ENCODE peak calls at places on chromosomes 5 and 9, in five cellular contexts. R is psoas muscle, C is lung, D is uterus, E is right lobe of liver. H is an unnamed sample.

GRCh38 chr5:67063791-67064190 is 132.8 kb downstream of the CD180 start:
- DNase-seq in R (no peak), C (no peak), D (no peak), E (no peak), H (no peak)

GRCh38 chr5:127029513-127030258 is 672 bp downstream of the MARCHF3 start:
- DNase-seq in R (peak), C (peak), D (peak), E (peak), H (peak)

GRCh38 chr5:157971466-157972324 is 112.8 kb upstream of the CLINT1 start:
- DNase-seq in R (no peak), C (no peak), D (peak), E (no peak), H (no peak)

GRCh38 chr5:11164456-11165286 is 403.6 kb upstream of the DAP start:
- DNase-seq in R (no peak), C (no peak), D (no peak), E (no peak), H (no peak)

GRCh38 chr5:96752341-96753016 is 55.3 kb downstream of the ERAP1 start:
- DNase-seq in R (no peak), C (no peak), D (peak), E (no peak), H (peak)

GRCh38 chr5:98927242-98927987 is 1.4 kb downstream of the CHD1 start:
- DNase-seq in R (no peak), C (no peak), D (peak), E (no peak), H (peak)

GRCh38 chr5:410911-411517 is 32.0 kb upstream of the EXOC3 start:
- DNase-seq in R (no peak), C (no peak), D (no peak), E (no peak), H (no peak)

GRCh38 chr9:33273266-33273971 is 8.6 kb downstream of the CHMP5 start:
- DNase-seq in R (no peak), C (no peak), D (no peak), E (no peak), H (no peak)

GRCh38 chr5:40221796-40222195 is 457.9 kb upstream of the PTGER4 start:
- DNase-seq in R (no peak), C (no peak), D (no peak), E (no peak), H (no peak)

GRCh38 chr9:127942152-127943010 is 4.7 kb upstream of the DPM2 start:
- DNase-seq in R (peak), C (peak), D (peak), E (no peak), H (no peak)

GRCh38 chr9:115213777-115214428 is 95.9 kb upstream of the TNC start:
- DNase-seq in R (no peak), C (no peak), D (peak), E (no peak), H (no peak)

GRCh38 chr5:123157797-123158528 is 68.9 kb downstream of the PRDM6 start:
- DNase-seq in R (no peak), C (no peak), D (no peak), E (no peak), H (no peak)

GRCh38 chr9:7243838-7244237 is 486.1 kb downstream of the KDM4C start:
- DNase-seq in R (no peak), C (no peak), D (no peak), E (no peak), H (no peak)

GRCh38 chr9:89528540-89528939 is 30.6 kb upstream of the SEMA4D start:
- DNase-seq in R (no peak), C (no peak), D (no peak), E (no peak), H (peak)

GRCh38 chr9:93159601-93160418 is 24.1 kb upstream of the WNK2 start:
- DNase-seq in R (peak), C (peak), D (peak), E (peak), H (peak)

GRCh38 chr9:91949293-91949945 is 609 bp downstream of the ROR2 start:
- DNase-seq in R (no peak), C (no peak), D (no peak), E (no peak), H (peak)

GRCh38 chr5:178329331-178329730 is 96.7 kb upstream of the PHYKPL start:
- DNase-seq in R (no peak), C (no peak), D (no peak), E (no peak), H (no peak)

GRCh38 chr5:92424785-92425426 is 1041.8 kb upstream of the ARRDC3 start:
- DNase-seq in R (no peak), C (no peak), D (no peak), E (no peak), H (no peak)

GRCh38 chr5:14357861-14358260 is 214.7 kb downstream of the TRIO start:
- DNase-seq in R (no peak), C (no peak), D (no peak), E (no peak), H (no peak)

GRCh38 chr5:43873791-43874190 is 270.8 kb downstream of the NNT start:
- DNase-seq in R (no peak), C (no peak), D (no peak), E (no peak), H (no peak)
- TF ChIP-seq CTCF in R (no peak), C (no peak), D (no peak), E (no peak), H (no peak)

GRCh38 chr9:105262497-105262896 is 18.0 kb downstream of the SLC44A1 start:
- DNase-seq in R (no peak), C (no peak), D (no peak), E (peak), H (no peak)

GRCh38 chr9:105257767-105258166 is 13.3 kb downstream of the SLC44A1 start:
- DNase-seq in R (no peak), C (no peak), D (no peak), E (no peak), H (no peak)

GRCh38 chr9:105258225-105258737 is 13.8 kb downstream of the SLC44A1 start:
- DNase-seq in R (no peak), C (no peak), D (no peak), E (no peak), H (no peak)

GRCh38 chr9:105259731-105260612 is 15.5 kb downstream of the SLC44A1 start:
- DNase-seq in R (no peak), C (no peak), D (no peak), E (no peak), H (peak)

DNA sequence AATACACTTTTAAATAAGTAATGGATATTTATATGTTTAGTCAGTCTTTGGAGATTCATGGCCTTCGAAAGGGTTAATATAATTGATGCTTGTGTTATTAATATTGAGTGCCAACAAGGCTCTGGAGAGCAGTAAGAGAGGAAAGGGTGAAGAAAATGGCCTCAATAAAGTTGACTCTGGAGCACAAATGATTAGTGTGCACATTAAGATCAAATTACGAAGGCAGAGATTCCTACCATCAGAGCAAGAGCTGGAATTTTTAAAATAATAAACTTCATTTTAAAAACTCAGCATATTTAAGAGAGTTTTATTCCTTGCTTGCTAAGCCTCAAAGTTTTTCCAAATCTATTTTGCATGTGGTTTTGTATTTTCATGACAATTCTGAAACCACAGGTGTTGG is 14.8 kb downstream of the SLC44A1 start:
- DNase-seq in R (no peak), C (no peak), D (no peak), E (no peak), H (no peak)
- H3K4me3 ChIP-seq in R (no peak), C (no peak), D (no peak), E (no peak), H (no peak)

DNA sequence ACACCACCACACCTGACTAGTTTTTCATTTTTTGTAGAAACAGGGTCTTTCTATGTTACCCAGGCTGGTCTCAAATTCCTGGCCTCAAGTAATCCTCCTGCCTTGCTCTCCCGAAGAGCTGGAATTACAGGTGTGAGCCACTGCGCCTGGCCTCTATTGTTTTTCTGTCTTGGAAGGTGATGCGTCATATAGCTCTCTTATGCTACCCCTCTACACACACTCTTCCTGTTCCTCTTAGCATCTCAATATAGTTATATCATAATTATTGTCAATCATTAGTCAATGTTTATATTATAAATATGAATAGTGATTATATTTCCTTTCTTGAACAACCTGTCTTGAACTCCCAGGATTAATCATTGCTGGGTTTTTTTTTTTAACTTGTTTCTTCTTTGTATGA is 7.3 kb downstream of the PKD2L2 start:
- DNase-seq in R (no peak), C (no peak), D (no peak), E (no peak), H (no peak)
- H3K27ac ChIP-seq in R (no peak), C (no peak), D (no peak), E (no peak), H (no peak)

GRCh38 chr9:136395345-136396218 is 4.4 kb downstream of the SNAPC4 start:
- DNase-seq in R (no peak), C (no peak), D (no peak), E (peak), H (no peak)
- TF ChIP-seq CTCF in R (no peak), C (no peak), D (no peak), E (no peak), H (no peak)

GRCh38 chr9:126517751-126518261 is 95.9 kb upstream of the LMX1B start:
- DNase-seq in R (no peak), C (no peak), D (no peak), E (no peak), H (no peak)
- H3K4me3 ChIP-seq in R (peak), C (no peak), D (no peak), E (no peak), H (no peak)

GRCh38 chr5:141923443-141924313 is at the start of gene DELE1:
- DNase-seq in R (peak), C (peak), D (peak), E (peak), H (peak)
- H3K27ac ChIP-seq in R (peak), C (peak), D (peak), E (peak), H (peak)

DNA sequence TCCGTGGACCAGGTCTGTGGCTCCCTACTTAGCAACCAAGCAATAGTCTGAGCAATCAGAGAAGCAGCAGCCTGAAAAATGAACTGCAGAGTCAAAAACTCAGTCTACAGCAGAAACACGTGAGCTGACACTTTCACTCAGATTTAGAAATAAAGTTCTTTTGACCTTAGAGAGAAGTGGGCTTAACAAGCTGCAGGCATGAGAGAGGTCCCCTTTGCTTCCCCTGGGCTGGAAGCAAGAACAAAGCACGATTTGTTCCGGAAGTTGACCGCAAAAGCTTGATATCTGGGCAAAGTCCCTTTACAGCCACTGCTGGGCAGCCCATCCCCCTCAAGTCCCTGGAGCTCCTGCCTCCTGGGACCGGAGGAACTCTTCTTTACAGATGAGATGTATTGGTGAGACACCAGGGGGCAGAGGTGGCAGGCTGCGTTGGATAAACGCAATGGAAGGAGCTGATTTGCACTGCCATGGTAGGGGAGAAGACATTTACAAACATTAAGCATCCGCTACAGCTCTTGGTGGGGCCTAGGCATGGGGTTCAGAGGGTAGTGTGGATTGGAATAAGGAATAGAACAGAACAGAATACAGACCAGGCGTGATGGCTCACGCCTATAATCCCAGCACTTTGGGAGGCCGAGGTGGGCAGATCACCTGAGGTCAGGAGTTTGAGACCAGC is 5.8 kb upstream of the SOWAHA start:
- DNase-seq in R (no peak), C (no peak), D (no peak), E (peak), H (no peak)
- TF ChIP-seq CTCF in R (no peak), C (no peak), D (no peak), E (peak), H (no peak)

DNA sequence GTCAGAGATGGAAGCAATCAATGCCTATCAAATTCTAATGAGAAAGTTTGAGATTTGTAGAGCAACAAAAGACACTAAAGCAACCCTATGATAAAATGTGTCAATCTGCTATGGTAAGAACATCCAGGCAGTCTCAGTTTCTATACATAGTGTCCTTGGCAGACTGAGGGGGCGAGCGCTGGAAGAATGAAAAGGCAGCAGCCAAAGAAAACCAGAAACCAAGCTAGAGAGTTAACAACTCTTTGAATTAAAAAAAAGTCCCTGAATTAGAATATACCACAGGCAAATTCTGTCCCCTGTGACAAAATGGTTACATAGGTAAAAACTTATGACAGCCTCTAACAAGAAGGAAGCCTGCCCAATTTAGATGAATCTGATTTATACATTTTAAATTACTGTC is 106.7 kb downstream of the OXCT1 start:
- DNase-seq in R (no peak), C (no peak), D (no peak), E (no peak), H (no peak)
- H3K4me3 ChIP-seq in R (no peak), C (no peak), D (no peak), E (no peak), H (no peak)

H was measured in adrenal gland.